ENCODE peak calls at places on chromosomes 13 and 19, in seven cellular contexts. Z, M, O, F, T, B and A are unnamed samples.

GRCh38 chr19:36140289-36141038 is 598 bp downstream of the CAPNS1 start:
- DNase-seq in Z (no peak), M (peak; percentile 81), O (no peak), F (peak; percentile 72), T (peak; percentile 89), B (peak; percentile 53), A (peak; percentile 53)

GRCh38 chr13:102452831-102453230 is 51.0 kb upstream of the FGF14 start:
- DNase-seq in Z (no peak), M (no peak), O (no peak), F (no peak), T (no peak), B (no peak), A (no peak)

GRCh38 chr13:50990540-50991506 is 81.2 kb downstream of the RNASEH2B start:
- DNase-seq in Z (peak; percentile 49), M (no peak), O (no peak), F (no peak), T (no peak), B (no peak), A (peak; percentile 32)

GRCh38 chr19:19276851-19277250 is 3.8 kb upstream of the TM6SF2 start:
- DNase-seq in Z (no peak), M (no peak), O (no peak), F (no peak), T (no peak), B (no peak), A (no peak)

GRCh38 chr19:13428352-13428751 is 77.9 kb downstream of the CACNA1A start:
- DNase-seq in Z (no peak), M (no peak), O (no peak), F (peak; percentile 54), T (no peak), B (no peak), A (no peak)

GRCh38 chr19:16893686-16893990 is 4.8 kb downstream of the F2RL3 start:
- DNase-seq in Z (no peak), M (no peak), O (no peak), F (no peak), T (no peak), B (no peak), A (peak; percentile 40)

GRCh38 chr19:27974082-27974513 is 1238.9 kb downstream of the UQCRFS1 start:
- DNase-seq in Z (no peak), M (no peak), O (peak; percentile 25), F (peak; percentile 52), T (peak; percentile 44), B (peak; percentile 2), A (peak; percentile 9)

GRCh38 chr19:38877781-38878574 is at the start of gene RINL:
- DNase-seq in Z (no peak), M (no peak), O (no peak), F (no peak), T (no peak), B (no peak), A (peak; percentile 71)

GRCh38 chr13:63088226-63088625 is 1672.6 kb upstream of the PCDH20 start:
- DNase-seq in Z (no peak), M (no peak), O (no peak), F (no peak), T (no peak), B (no peak), A (no peak)

GRCh38 chr19:42655748-42656147 is 61.0 kb upstream of the CEACAM8 start:
- DNase-seq in Z (no peak), M (no peak), O (no peak), F (no peak), T (no peak), B (no peak), A (no peak)

GRCh38 chr13:79229761-79230160 is 176.3 kb downstream of the RBM26 start:
- DNase-seq in Z (no peak), M (no peak), O (no peak), F (no peak), T (no peak), B (no peak), A (no peak)

GRCh38 chr19:31232220-31232619 is 117.0 kb downstream of the TSHZ3 start:
- DNase-seq in Z (no peak), M (no peak), O (no peak), F (no peak), T (no peak), B (no peak), A (no peak)

GRCh38 chr13:50255639-50256038 is 240.4 kb downstream of the KCNRG start:
- DNase-seq in Z (no peak), M (no peak), O (no peak), F (no peak), T (no peak), B (no peak), A (no peak)

GRCh38 chr19:54959840-54960239 is 6.3 kb upstream of the NLRP2 start:
- DNase-seq in Z (no peak), M (no peak), O (no peak), F (no peak), T (no peak), B (no peak), A (no peak)

GRCh38 chr19:7194566-7194965 is 99.6 kb downstream of the INSR start:
- DNase-seq in Z (no peak), M (no peak), O (no peak), F (no peak), T (no peak), B (no peak), A (no peak)

GRCh38 chr13:112248909-112249592 is 127.1 kb upstream of the SPACA7 start:
- DNase-seq in Z (no peak), M (no peak), O (no peak), F (peak; percentile 39), T (no peak), B (no peak), A (no peak)

GRCh38 chr13:93079294-93079693 is 147.3 kb upstream of the GPC6 start:
- DNase-seq in Z (no peak), M (no peak), O (no peak), F (no peak), T (no peak), B (no peak), A (no peak)

GRCh38 chr19:13902993-13903555 is 2.8 kb downstream of the BRME1 start:
- DNase-seq in Z (no peak), M (no peak), O (no peak), F (peak; percentile 57), T (peak; percentile 40), B (no peak), A (no peak)

GRCh38 chr19:37551123-37551993 is 43.2 kb downstream of the ZNF571 start:
- DNase-seq in Z (no peak), M (no peak), O (no peak), F (no peak), T (no peak), B (no peak), A (peak; percentile 42)

GRCh38 chr13:28792992-28793391 is 27.1 kb upstream of the MTUS2 start:
- DNase-seq in Z (no peak), M (no peak), O (no peak), F (no peak), T (no peak), B (no peak), A (no peak)

GRCh38 chr19:3336680-3337523 is 29.5 kb upstream of the NFIC start:
- DNase-seq in Z (peak; percentile 71), M (peak; percentile 92), O (no peak), F (no peak), T (peak; percentile 79), B (peak; percentile 24), A (peak; percentile 94)

GRCh38 chr19:15629003-15629880 is 11.5 kb upstream of the CYP4F3 start:
- DNase-seq in Z (peak; percentile 72), M (peak; percentile 87), O (peak; percentile 9), F (peak; percentile 83), T (peak; percentile 58), B (peak; percentile 55), A (peak; percentile 92)

GRCh38 chr13:28494861-28495585 is at the start of gene FLT1:
- DNase-seq in Z (no peak), M (peak; percentile 70), O (no peak), F (peak; percentile 87), T (no peak), B (no peak), A (no peak)

GRCh38 chr13:99214232-99214631 is 13.6 kb downstream of the UBAC2 start:
- DNase-seq in Z (no peak), M (no peak), O (peak; percentile 67), F (no peak), T (no peak), B (no peak), A (no peak)

GRCh38 chr13:20547479-20547908 is 19.5 kb upstream of the IFT88 start:
- DNase-seq in Z (no peak), M (no peak), O (no peak), F (no peak), T (peak; percentile 43), B (peak; percentile 89), A (peak; percentile 69)

GRCh38 chr19:16328824-16329482 is 4.3 kb downstream of the KLF2 start:
- DNase-seq in Z (no peak), M (peak; percentile 72), O (no peak), F (no peak), T (peak; percentile 43), B (no peak), A (no peak)

GRCh38 chr19:4375164-4375619 is 25.2 kb downstream of the SH3GL1 start:
- DNase-seq in Z (no peak), M (peak; percentile 81), O (no peak), F (peak; percentile 81), T (peak; percentile 47), B (peak; percentile 75), A (peak; percentile 80)
- TF ChIP-seq EP300 in Z (no peak), M (no peak), O (no peak), F (no peak), T (no peak), B (no peak), A (no peak)

GRCh38 chr19:40777795-40778044 is 327 bp upstream of the RAB4B start:
- DNase-seq in Z (no peak), M (no peak), O (no peak), F (no peak), T (no peak), B (no peak), A (no peak)
- TF ChIP-seq POLR2A in Z (no peak), M (no peak), O (peak; percentile 82), F (no peak), T (no peak), B (no peak), A (peak; percentile 94)

DNA sequence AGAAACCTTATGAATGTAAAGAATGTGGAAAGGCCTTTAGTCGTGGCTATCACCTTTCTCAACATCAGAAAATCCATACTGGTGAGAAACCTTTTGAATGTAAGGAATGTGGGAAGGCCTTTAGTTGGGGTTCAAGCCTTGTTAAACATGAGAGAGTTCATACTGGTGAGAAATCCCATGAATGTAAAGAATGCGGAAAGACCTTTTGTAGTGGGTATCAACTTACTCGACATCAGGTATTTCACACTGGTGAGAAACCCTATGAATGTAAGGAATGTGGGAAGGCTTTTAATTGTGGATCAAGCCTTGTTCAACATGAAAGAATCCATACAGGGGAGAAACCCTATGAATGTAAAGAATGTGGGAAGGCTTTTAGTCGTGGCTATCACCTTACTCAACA is 20.8 kb downstream of the ZNF283 start:
- DNase-seq in Z (no peak), M (no peak), O (no peak), F (no peak), T (no peak), B (no peak), A (no peak)
- TF ChIP-seq EP300 in Z (no peak), M (no peak), O (no peak), F (no peak), T (no peak), B (no peak), A (no peak)

GRCh38 chr19:55985254-55985653 is 1.3 kb upstream of the NLRP5 start:
- DNase-seq in Z (no peak), M (no peak), O (no peak), F (no peak), T (no peak), B (no peak), A (no peak)

DNA sequence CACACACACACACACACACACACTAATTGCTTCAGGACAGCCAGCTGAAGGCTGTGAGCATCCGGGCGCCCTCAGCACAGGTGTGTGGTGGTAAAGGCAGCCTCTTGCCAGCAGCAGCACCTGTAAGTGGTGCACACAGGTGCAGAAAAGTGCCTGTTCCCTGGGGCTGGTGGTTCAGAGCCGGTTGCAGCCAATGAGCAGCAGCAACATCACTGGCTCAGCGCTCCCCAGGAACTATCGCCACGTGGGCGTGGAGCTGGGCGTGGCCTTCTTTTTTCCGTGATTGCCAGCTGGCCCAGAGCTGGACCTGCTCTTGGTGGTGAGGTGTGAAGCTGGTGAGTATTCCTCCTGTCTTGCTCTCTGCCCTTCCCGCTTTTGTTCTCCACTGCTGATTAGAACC is at the start of gene NLRP5:
- DNase-seq in Z (no peak), M (no peak), O (no peak), F (no peak), T (no peak), B (no peak), A (no peak)
- TF ChIP-seq POLR2A in Z (no peak), M (no peak), O (no peak), F (no peak), T (no peak), B (no peak), A (no peak)